ENCODE peak calls at places on chromosomes 5 and 9, in four cellular contexts. K is BJ, O is IMR-90, V is gastrocnemius medialis. X is an unnamed sample.
A peak's percentile ranks its signal among the peaks of the same experiment; 100 is the strongest.

GRCh38 chr9:136984464-136985026 is 1.8 kb downstream of the LCNL1 start:
- DNase-seq in K (no peak), O (no peak), V (no peak), X (no peak)

GRCh38 chr5:109455598-109456096 is 45.9 kb upstream of the PJA2 start:
- DNase-seq in K (no peak), O (peak; percentile 98), V (peak; percentile 27), X (no peak)

GRCh38 chr9:132539071-132539470 is 43.3 kb upstream of the BARHL1 start:
- DNase-seq in K (no peak), O (no peak), V (no peak), X (no peak)

GRCh38 chr5:92758552-92758951 is 822.5 kb downstream of the NR2F1-AS1 start:
- DNase-seq in K (no peak), O (peak; percentile 82), V (no peak), X (no peak)

GRCh38 chr9:87519415-87519989 is 21.8 kb downstream of the DAPK1 start:
- DNase-seq in K (no peak), O (no peak), V (peak; percentile 39), X (peak; percentile 53)

GRCh38 chr9:1875921-1876448 is 139.2 kb upstream of the SMARCA2 start:
- DNase-seq in K (no peak), O (no peak), V (no peak), X (no peak)

GRCh38 chr9:113913426-113914195 is 37.5 kb downstream of the ZNF618 start:
- DNase-seq in K (no peak), O (peak; percentile 28), V (peak; percentile 85), X (peak; percentile 62)

GRCh38 chr5:124641154-124641792 is 105.2 kb downstream of the ZNF608 start:
- DNase-seq in K (no peak), O (no peak), V (no peak), X (no peak)

GRCh38 chr5:127228540-127229184 is 61.9 kb upstream of the MEGF10 start:
- DNase-seq in K (no peak), O (no peak), V (no peak), X (no peak)

GRCh38 chr5:32066448-32066847 is 107.7 kb downstream of the GOLPH3 start:
- DNase-seq in K (no peak), O (no peak), V (no peak), X (no peak)

GRCh38 chr5:140351609-140352334 is 5.4 kb upstream of the HBEGF start:
- DNase-seq in K (no peak), O (peak; percentile 70), V (no peak), X (no peak)

GRCh38 chr9:19464764-19465570 is 56.2 kb downstream of the ACER2 start:
- DNase-seq in K (no peak), O (peak; percentile 81), V (peak; percentile 61), X (peak; percentile 88)

GRCh38 chr9:35748858-35749514 is at the start of the genes GBA2 and RGP1:
- DNase-seq in K (no peak), O (peak; percentile 43), V (peak; percentile 87), X (peak; percentile 90)

GRCh38 chr5:111507276-111507675 is 5.1 kb downstream of the STARD4 start:
- DNase-seq in K (no peak), O (no peak), V (no peak), X (no peak)
- TF ChIP-seq CTCF in K (no peak), O (no peak), V (no peak), X (no peak)

GRCh38 chr9:26459959-26460358 is 432.6 kb downstream of the CAAP1 start:
- DNase-seq in K (no peak), O (no peak), V (no peak), X (no peak)

GRCh38 chr9:26462213-26462612 is 430.4 kb downstream of the CAAP1 start:
- DNase-seq in K (no peak), O (no peak), V (no peak), X (no peak)

GRCh38 chr9:26460624-26461023 is 432.0 kb downstream of the CAAP1 start:
- DNase-seq in K (no peak), O (no peak), V (no peak), X (no peak)

GRCh38 chr9:26463841-26464240 is 428.8 kb downstream of the CAAP1 start:
- DNase-seq in K (no peak), O (no peak), V (no peak), X (no peak)

GRCh38 chr9:26462751-26463150 is 429.9 kb downstream of the CAAP1 start:
- DNase-seq in K (no peak), O (no peak), V (no peak), X (no peak)
- TF ChIP-seq CTCF in K (no peak), O (no peak), V (no peak), X (no peak)

GRCh38 chr5:148455055-148455675 is 71.4 kb downstream of the FBXO38 start:
- DNase-seq in K (no peak), O (no peak), V (no peak), X (no peak)

GRCh38 chr5:148459669-148460068 is 75.9 kb downstream of the FBXO38 start:
- DNase-seq in K (no peak), O (no peak), V (no peak), X (no peak)

GRCh38 chr5:148454576-148454975 is 70.8 kb downstream of the FBXO38 start:
- DNase-seq in K (no peak), O (no peak), V (no peak), X (no peak)

GRCh38 chr5:148458036-148458888 is 74.5 kb downstream of the FBXO38 start:
- DNase-seq in K (no peak), O (no peak), V (no peak), X (no peak)

GRCh38 chr5:148457183-148457620 is 73.4 kb downstream of the FBXO38 start:
- DNase-seq in K (no peak), O (no peak), V (no peak), X (no peak)
- TF ChIP-seq CTCF in K (peak; percentile 35), O (peak; percentile 36), V (peak; percentile 6), X (peak; percentile 25)

GRCh38 chr5:178067705-178068104 is 45.6 kb upstream of the N4BP3 start:
- DNase-seq in K (no peak), O (no peak), V (no peak), X (no peak)

GRCh38 chr5:178068293-178068692 is 45.0 kb upstream of the N4BP3 start:
- DNase-seq in K (no peak), O (no peak), V (no peak), X (no peak)

GRCh38 chr5:178071108-178071507 is 42.2 kb upstream of the N4BP3 start:
- DNase-seq in K (no peak), O (no peak), V (no peak), X (no peak)

GRCh38 chr5:178072749-178073148 is 40.6 kb upstream of the N4BP3 start:
- DNase-seq in K (no peak), O (no peak), V (no peak), X (no peak)

GRCh38 chr5:178069909-178070308 is 43.4 kb upstream of the N4BP3 start:
- DNase-seq in K (no peak), O (peak; percentile 26), V (no peak), X (no peak)
- TF ChIP-seq CTCF in K (peak; percentile 36), O (peak; percentile 42), V (peak; percentile 14), X (peak; percentile 11)

GRCh38 chr9:7094052-7094451 is 336.3 kb downstream of the KDM4C start:
- DNase-seq in K (no peak), O (peak; percentile 24), V (no peak), X (no peak)
- TF ChIP-seq CTCF in K (peak; percentile 33), O (peak; percentile 29), V (peak; percentile 39), X (peak; percentile 47)

DNA sequence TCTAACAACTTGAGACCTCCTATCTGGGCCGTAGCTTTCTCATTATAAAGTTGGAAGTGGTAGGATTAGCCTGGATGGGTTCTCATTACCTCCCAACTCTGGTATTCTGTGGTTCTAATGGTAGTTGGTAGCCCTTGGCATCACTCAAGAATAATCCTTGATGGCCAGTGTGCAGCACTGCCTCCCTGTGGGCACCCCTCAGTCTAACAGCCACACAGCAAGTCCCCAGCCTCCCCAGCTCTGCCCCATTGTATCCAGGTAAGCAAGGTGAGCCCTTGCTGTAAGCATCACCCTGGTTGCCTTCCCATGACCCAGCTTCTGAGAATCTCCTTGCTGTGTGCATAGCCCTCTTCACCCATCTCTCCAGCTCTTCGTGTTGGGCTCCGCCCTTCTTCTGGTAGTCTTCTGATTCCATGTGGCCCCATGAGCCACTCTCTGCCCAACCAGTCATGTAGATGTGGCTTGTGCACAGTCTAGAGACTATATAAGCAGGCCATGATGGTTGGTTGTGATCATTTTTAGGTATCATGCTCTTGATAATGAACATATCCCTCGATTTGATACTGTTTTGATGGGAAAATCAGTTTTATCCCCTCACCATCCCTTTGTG is 57.6 kb upstream of the GRHPR start:
- DNase-seq in K (no peak), O (no peak), V (no peak), X (peak; percentile 62)
- TF ChIP-seq CTCF in K (peak; percentile 12), O (peak; percentile 14), V (no peak), X (no peak)

GRCh38 chr9:134642385-134643181 is 980 bp downstream of the COL5A1 start:
- DNase-seq in K (peak; percentile 63), O (peak; percentile 91), V (peak; percentile 64), X (peak; percentile 90)
- TF ChIP-seq CTCF in K (peak; percentile 67), O (peak; percentile 55), V (no peak), X (peak; percentile 60)

DNA sequence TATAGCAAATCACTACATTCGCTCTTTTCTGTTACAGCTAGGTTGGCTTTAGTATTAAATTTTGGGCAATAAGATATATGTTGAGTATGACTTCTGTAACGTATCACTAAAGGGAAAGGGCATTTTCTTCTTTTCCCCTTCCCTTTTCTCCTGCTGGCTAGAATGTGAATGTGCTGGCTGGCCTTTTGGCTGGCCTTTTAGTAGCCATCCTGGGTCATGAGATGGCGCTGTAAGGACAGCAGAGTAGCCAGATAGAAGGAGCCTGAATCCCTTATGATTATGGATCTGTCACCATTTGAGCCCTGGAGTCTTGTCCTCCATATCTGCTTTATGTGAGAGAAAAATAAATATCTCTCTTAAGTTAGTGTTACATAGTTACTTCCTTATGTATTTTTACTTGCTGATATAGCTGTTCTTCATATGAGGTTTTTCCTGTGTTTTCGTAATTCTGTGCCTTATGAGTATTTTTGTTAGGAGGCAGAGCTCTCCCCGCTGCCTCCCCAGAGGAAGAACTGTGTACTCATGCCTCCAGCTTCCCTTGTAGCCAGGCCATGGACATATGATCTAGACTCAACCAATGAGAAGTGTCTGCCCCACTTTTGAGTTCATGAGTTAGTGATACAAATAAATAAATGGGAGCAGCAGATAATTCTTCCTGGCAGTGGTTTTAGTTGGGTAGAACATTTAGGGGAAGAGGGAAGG is 65.9 kb downstream of the NDUFAF2 start:
- DNase-seq in K (no peak), O (peak; percentile 13), V (no peak), X (no peak)
- TF ChIP-seq CTCF in K (peak; percentile 26), O (peak; percentile 46), V (no peak), X (peak; percentile 15)

GRCh38 chr9:10479172-10479571 is 133.6 kb downstream of the PTPRD start:
- DNase-seq in K (no peak), O (no peak), V (no peak), X (no peak)
- TF ChIP-seq CTCF in K (no peak), O (no peak), V (no peak), X (peak; percentile 40)

DNA sequence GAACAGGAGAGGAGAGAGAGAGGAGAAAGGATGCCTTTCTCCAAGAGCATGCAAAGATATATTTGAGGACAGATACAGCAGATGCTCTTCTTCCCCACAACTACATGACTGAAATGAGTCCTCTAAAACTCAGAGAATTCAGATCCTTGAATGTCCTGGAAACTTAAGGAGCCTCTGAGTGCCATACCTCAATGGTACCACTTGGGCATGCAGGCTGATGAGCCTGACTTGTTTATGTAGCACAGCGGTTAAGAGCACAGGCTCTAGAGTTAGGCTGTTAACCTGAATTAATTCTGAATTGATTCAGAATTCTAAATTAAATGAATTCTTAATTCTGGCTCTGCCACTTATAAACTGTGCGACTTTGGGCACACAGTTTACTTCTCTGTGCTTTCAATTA is 5.7 kb downstream of the PLPPR1 start:
- DNase-seq in K (no peak), O (no peak), V (no peak), X (no peak)
- TF ChIP-seq CTCF in K (no peak), O (no peak), V (no peak), X (no peak)

X was measured in osteocyte.